ENCODE peak calls at places on chromosomes 13 and 19, in seven cellular contexts. One of them, this sample, is unnamed.

GRCh38 chr13:80751854-80752253 is 410.9 kb upstream of the SPRY2 start:
- DNase-seq in ACHN: no peak
- DNase-seq in anterior cingulate cortex: no peak
- DNase-seq in AML-193: no peak
- DNase-seq in HEK293T: no peak
- DNase-seq in AG08395: no peak
- DNase-seq in heart right ventricle: no peak
- DNase-seq in this sample: no peak

GRCh38 chr13:98445340-98446233 is 131.3 kb downstream of the STK24 start:
- DNase-seq in anterior cingulate cortex: peak
- DNase-seq in AML-193: peak
- DNase-seq in ACHN: peak
- DNase-seq in HEK293T: peak
- DNase-seq in heart right ventricle: peak
- DNase-seq in AG08395: peak
- DNase-seq in this sample: peak

GRCh38 chr19:18428173-18428836 is 9.1 kb downstream of the SSBP4 start:
- DNase-seq in HEK293T: no peak
- DNase-seq in AG08395: no peak
- DNase-seq in anterior cingulate cortex: no peak
- DNase-seq in ACHN: no peak
- DNase-seq in heart right ventricle: no peak
- DNase-seq in AML-193: no peak
- DNase-seq in this sample: no peak

GRCh38 chr13:71274923-71275593 is 591.9 kb downstream of the DACH1 start:
- DNase-seq in HEK293T: no peak
- DNase-seq in heart right ventricle: no peak
- DNase-seq in anterior cingulate cortex: no peak
- DNase-seq in AML-193: peak
- DNase-seq in AG08395: no peak
- DNase-seq in ACHN: no peak
- DNase-seq in this sample: no peak

GRCh38 chr13:113398963-113399754 is 35.2 kb upstream of the GRTP1 start:
- DNase-seq in heart right ventricle: no peak
- DNase-seq in ACHN: peak
- DNase-seq in AML-193: no peak
- DNase-seq in anterior cingulate cortex: no peak
- DNase-seq in AG08395: peak
- DNase-seq in HEK293T: no peak
- DNase-seq in this sample: no peak

GRCh38 chr13:90015565-90016507 is 1331.7 kb upstream of the MIR17HG start:
- DNase-seq in heart right ventricle: no peak
- DNase-seq in anterior cingulate cortex: no peak
- DNase-seq in AML-193: no peak
- DNase-seq in ACHN: no peak
- DNase-seq in AG08395: no peak
- DNase-seq in HEK293T: no peak
- DNase-seq in this sample: no peak

GRCh38 chr19:39160523-39160861 is 34.9 kb downstream of the PAK4 start:
- DNase-seq in ACHN: no peak
- DNase-seq in heart right ventricle: no peak
- DNase-seq in AML-193: no peak
- DNase-seq in HEK293T: no peak
- DNase-seq in AG08395: peak
- DNase-seq in anterior cingulate cortex: no peak
- DNase-seq in this sample: no peak

GRCh38 chr13:23618341-23618740 is 48.1 kb downstream of the TNFRSF19 start:
- DNase-seq in AML-193: no peak
- DNase-seq in ACHN: peak
- DNase-seq in HEK293T: no peak
- DNase-seq in anterior cingulate cortex: no peak
- DNase-seq in heart right ventricle: no peak
- DNase-seq in AG08395: peak
- DNase-seq in this sample: peak

GRCh38 chr19:45640849-45641273 is 1.7 kb upstream of the EML2 start:
- DNase-seq in anterior cingulate cortex: no peak
- DNase-seq in HEK293T: peak
- DNase-seq in AML-193: no peak
- DNase-seq in heart right ventricle: no peak
- DNase-seq in AG08395: no peak
- DNase-seq in ACHN: no peak
- DNase-seq in this sample: no peak

GRCh38 chr13:74040200-74040599 is 94.0 kb downstream of the KLF12 start:
- DNase-seq in heart right ventricle: peak
- DNase-seq in ACHN: peak
- DNase-seq in anterior cingulate cortex: no peak
- DNase-seq in AML-193: peak
- DNase-seq in HEK293T: peak
- DNase-seq in AG08395: no peak
- DNase-seq in this sample: peak

GRCh38 chr19:55340784-55341147 is 1.1 kb downstream of the KMT5C start:
- DNase-seq in HEK293T: no peak
- DNase-seq in AML-193: no peak
- DNase-seq in AG08395: no peak
- DNase-seq in anterior cingulate cortex: peak
- DNase-seq in heart right ventricle: no peak
- DNase-seq in ACHN: peak
- DNase-seq in this sample: no peak

GRCh38 chr13:100694722-100695644 is 20.4 kb upstream of the TMTC4 start:
- DNase-seq in AML-193: no peak
- DNase-seq in HEK293T: peak
- DNase-seq in anterior cingulate cortex: no peak
- DNase-seq in AG08395: peak
- DNase-seq in ACHN: peak
- DNase-seq in heart right ventricle: no peak
- DNase-seq in this sample: peak

GRCh38 chr13:75704194-75704941 is 68.2 kb downstream of the LMO7 start:
- DNase-seq in AML-193: no peak
- DNase-seq in AG08395: no peak
- DNase-seq in ACHN: no peak
- DNase-seq in anterior cingulate cortex: no peak
- DNase-seq in HEK293T: no peak
- DNase-seq in heart right ventricle: no peak
- DNase-seq in this sample: no peak

GRCh38 chr13:110680852-110681251 is 25.1 kb downstream of the CARS2 start:
- DNase-seq in AML-193: no peak
- DNase-seq in AG08395: peak
- DNase-seq in anterior cingulate cortex: no peak
- DNase-seq in heart right ventricle: no peak
- DNase-seq in ACHN: peak
- DNase-seq in HEK293T: peak
- DNase-seq in this sample: no peak

GRCh38 chr19:4066176-4066606 is 508 bp downstream of the ZBTB7A start:
- DNase-seq in AG08395: no peak
- DNase-seq in AML-193: no peak
- DNase-seq in anterior cingulate cortex: peak
- DNase-seq in ACHN: no peak
- DNase-seq in heart right ventricle: no peak
- DNase-seq in HEK293T: no peak
- DNase-seq in this sample: no peak

GRCh38 chr13:83941669-83942335 is 59.5 kb upstream of the SLITRK1 start:
- DNase-seq in anterior cingulate cortex: no peak
- DNase-seq in heart right ventricle: no peak
- DNase-seq in AML-193: no peak
- DNase-seq in ACHN: peak
- DNase-seq in HEK293T: no peak
- DNase-seq in AG08395: no peak
- DNase-seq in this sample: no peak

GRCh38 chr19:30562981-30563380 is 190.8 kb downstream of the ZNF536 start:
- DNase-seq in anterior cingulate cortex: no peak
- DNase-seq in ACHN: no peak
- DNase-seq in HEK293T: no peak
- DNase-seq in AG08395: no peak
- DNase-seq in AML-193: no peak
- DNase-seq in heart right ventricle: no peak
- DNase-seq in this sample: no peak

GRCh38 chr13:24381539-24382265 is 72.3 kb downstream of the C1QTNF9 start:
- DNase-seq in HEK293T: no peak
- DNase-seq in AML-193: no peak
- DNase-seq in ACHN: peak
- DNase-seq in AG08395: no peak
- DNase-seq in heart right ventricle: no peak
- DNase-seq in anterior cingulate cortex: no peak
- DNase-seq in this sample: no peak

GRCh38 chr19:34017024-34017423 is 155.3 kb upstream of the LSM14A start:
- DNase-seq in anterior cingulate cortex: no peak
- DNase-seq in ACHN: no peak
- DNase-seq in AG08395: no peak
- DNase-seq in HEK293T: no peak
- DNase-seq in heart right ventricle: no peak
- DNase-seq in AML-193: no peak
- DNase-seq in this sample: no peak

GRCh38 chr13:39263033-39263432 is 224.8 kb downstream of the NHLRC3 start:
- DNase-seq in ACHN: peak
- DNase-seq in AG08395: peak
- DNase-seq in heart right ventricle: peak
- DNase-seq in anterior cingulate cortex: peak
- DNase-seq in AML-193: peak
- DNase-seq in HEK293T: peak
- DNase-seq in this sample: no peak

GRCh38 chr19:3403489-3404323 is 37.3 kb downstream of the NFIC start:
- DNase-seq in AG08395: peak
- DNase-seq in heart right ventricle: peak
- DNase-seq in AML-193: no peak
- DNase-seq in HEK293T: no peak
- DNase-seq in ACHN: no peak
- DNase-seq in anterior cingulate cortex: peak
- DNase-seq in this sample: no peak

GRCh38 chr19:344625-345319 is at the start of gene MIER2:
- DNase-seq in HEK293T: peak
- DNase-seq in heart right ventricle: peak
- DNase-seq in AML-193: peak
- DNase-seq in ACHN: peak
- DNase-seq in anterior cingulate cortex: peak
- DNase-seq in AG08395: peak
- DNase-seq in this sample: peak

GRCh38 chr13:72400859-72401258 is 326.6 kb downstream of the MZT1 start:
- DNase-seq in HEK293T: no peak
- DNase-seq in anterior cingulate cortex: no peak
- DNase-seq in ACHN: no peak
- DNase-seq in AG08395: no peak
- DNase-seq in AML-193: no peak
- DNase-seq in heart right ventricle: no peak
- DNase-seq in this sample: no peak

GRCh38 chr13:20451397-20451796 is 74.3 kb downstream of the CRYL1 start:
- DNase-seq in ACHN: no peak
- DNase-seq in AG08395: no peak
- DNase-seq in anterior cingulate cortex: no peak
- DNase-seq in heart right ventricle: no peak
- DNase-seq in AML-193: no peak
- DNase-seq in HEK293T: no peak
- DNase-seq in this sample: no peak

GRCh38 chr19:45153339-45154063 is 7.3 kb downstream of the NKPD1 start:
- DNase-seq in AML-193: no peak
- DNase-seq in HEK293T: peak
- DNase-seq in AG08395: peak
- DNase-seq in ACHN: no peak
- DNase-seq in heart right ventricle: peak
- DNase-seq in anterior cingulate cortex: peak
- DNase-seq in this sample: no peak

GRCh38 chr13:60351326-60351725 is 45.7 kb upstream of the TDRD3 start:
- DNase-seq in AG08395: peak
- DNase-seq in anterior cingulate cortex: no peak
- DNase-seq in AML-193: no peak
- DNase-seq in heart right ventricle: no peak
- DNase-seq in ACHN: peak
- DNase-seq in HEK293T: no peak
- DNase-seq in this sample: no peak

GRCh38 chr13:81498969-81499368 is 1158.0 kb upstream of the SPRY2 start:
- DNase-seq in AG08395: no peak
- DNase-seq in ACHN: no peak
- DNase-seq in anterior cingulate cortex: no peak
- DNase-seq in AML-193: no peak
- DNase-seq in heart right ventricle: no peak
- DNase-seq in HEK293T: no peak
- DNase-seq in this sample: no peak

GRCh38 chr13:19618925-19619324 is 14.5 kb upstream of the MPHOSPH8 start:
- DNase-seq in AML-193: peak
- DNase-seq in AG08395: peak
- DNase-seq in ACHN: peak
- DNase-seq in HEK293T: peak
- DNase-seq in anterior cingulate cortex: no peak
- DNase-seq in heart right ventricle: no peak
- DNase-seq in this sample: no peak

GRCh38 chr19:1213391-1214286 is 8.1 kb downstream of the STK11 start:
- DNase-seq in AML-193: no peak
- DNase-seq in AG08395: peak
- DNase-seq in heart right ventricle: peak
- DNase-seq in anterior cingulate cortex: peak
- DNase-seq in HEK293T: no peak
- DNase-seq in ACHN: no peak
- DNase-seq in this sample: peak

GRCh38 chr19:44499962-44500949 is at the start of gene ZNF180:
- DNase-seq in anterior cingulate cortex: peak
- DNase-seq in AML-193: peak
- DNase-seq in HEK293T: peak
- DNase-seq in ACHN: peak
- DNase-seq in heart right ventricle: peak
- DNase-seq in AG08395: peak
- DNase-seq in this sample: peak

GRCh38 chr19:4531562-4532165 is 3.4 kb downstream of the PLIN5 start:
- DNase-seq in HEK293T: no peak
- DNase-seq in AG08395: no peak
- DNase-seq in anterior cingulate cortex: no peak
- DNase-seq in ACHN: no peak
- DNase-seq in heart right ventricle: no peak
- DNase-seq in AML-193: no peak
- DNase-seq in this sample: no peak